ENCODE peak calls at places on chromosomes 3 and 15, in nine cellular contexts. V is aorta, Q is endothelial cell of umbilical vein, B is tibial artery, D is astrocyte, C is uterus, E is heart left ventricle, M is cardiac muscle cell, I is HCT116. T is an unnamed sample.

GRCh38 chr3:194132465-194133358 is 3.2 kb upstream of the HES1 start:
- DNase-seq in V (no peak), Q (no peak), B (no peak), D (no peak), C (no peak), E (no peak), M (no peak), I (no peak), T (peak; percentile 56)

GRCh38 chr3:159829056-159829995 is 159.3 kb upstream of the IL12A start:
- DNase-seq in V (peak; percentile 58), Q (peak; percentile 85), B (peak; percentile 62), D (no peak), C (no peak), E (no peak), M (no peak), I (peak; percentile 65), T (peak; percentile 87)

GRCh38 chr3:83928903-83929302 is 1029.9 kb upstream of the CADM2 start:
- DNase-seq in V (no peak), Q (no peak), B (no peak), D (no peak), C (no peak), E (no peak), M (no peak), I (no peak), T (no peak)

GRCh38 chr15:28873006-28873405 is 12.8 kb upstream of the APBA2 start:
- DNase-seq in V (no peak), Q (no peak), B (no peak), D (no peak), C (no peak), E (no peak), M (no peak), I (no peak), T (no peak)

GRCh38 chr15:51864408-51865056 is 35.1 kb downstream of the TMOD3 start:
- DNase-seq in V (no peak), Q (no peak), B (no peak), D (peak; percentile 46), C (no peak), E (no peak), M (no peak), I (peak; percentile 90), T (no peak)

GRCh38 chr15:69156726-69157381 is 3.6 kb upstream of the GLCE start:
- DNase-seq in V (no peak), Q (no peak), B (no peak), D (no peak), C (no peak), E (no peak), M (peak; percentile 3), I (no peak), T (no peak)

GRCh38 chr15:80183291-80183690 is 30.5 kb downstream of the FAH start:
- DNase-seq in V (no peak), Q (no peak), B (no peak), D (no peak), C (no peak), E (no peak), M (no peak), I (no peak), T (no peak)

GRCh38 chr3:172034786-172035685 is 4.3 kb upstream of the FNDC3B start:
- DNase-seq in V (no peak), Q (no peak), B (no peak), D (no peak), C (no peak), E (no peak), M (no peak), I (peak; percentile 37), T (peak; percentile 68)

GRCh38 chr3:186839874-186840641 is 2.5 kb upstream of the ADIPOQ start:
- DNase-seq in V (peak; percentile 82), Q (no peak), B (peak; percentile 55), D (peak; percentile 78), C (no peak), E (no peak), M (no peak), I (no peak), T (no peak)

GRCh38 chr3:42190701-42191442 is 75.1 kb downstream of the CCK start:
- DNase-seq in V (peak; percentile 68), Q (peak; percentile 77), B (peak; percentile 65), D (peak; percentile 10), C (peak; percentile 35), E (no peak), M (peak; percentile 75), I (peak; percentile 41), T (peak; percentile 75)

GRCh38 chr3:18070231-18070630 is 327.8 kb upstream of the TBC1D5 start:
- DNase-seq in V (no peak), Q (no peak), B (no peak), D (no peak), C (no peak), E (no peak), M (no peak), I (no peak), T (no peak)

DNA sequence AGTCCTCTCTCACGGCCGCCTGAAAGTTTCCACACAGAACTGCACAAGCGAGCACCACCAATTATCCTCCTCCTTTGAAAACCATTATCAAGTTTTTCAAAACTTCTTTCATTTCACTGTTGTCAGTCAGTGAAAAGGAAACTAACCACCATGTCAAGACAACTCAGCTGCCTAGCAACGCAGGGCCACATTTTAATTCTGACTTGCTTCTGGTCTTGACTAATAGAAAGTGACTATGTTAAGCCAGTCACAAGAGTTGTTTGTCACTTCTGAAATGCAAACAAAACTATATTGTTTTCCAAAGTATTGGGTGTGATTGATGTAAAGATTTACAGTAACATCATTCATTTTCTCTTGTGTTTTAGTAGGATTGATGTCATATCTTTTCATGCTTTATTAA is 612.8 kb upstream of the AGTR1 start:
- DNase-seq in V (no peak), Q (no peak), B (no peak), D (no peak), C (no peak), E (no peak), M (no peak), I (no peak), T (no peak)
- H3K27ac ChIP-seq in V (no peak overlapping the region), Q (no peak overlapping the region), B (no peak overlapping the region), D (no peak overlapping the region), C (no peak overlapping the region), E (no peak overlapping the region), M (no peak overlapping the region), I (no peak overlapping the region), T (no peak overlapping the region)

DNA sequence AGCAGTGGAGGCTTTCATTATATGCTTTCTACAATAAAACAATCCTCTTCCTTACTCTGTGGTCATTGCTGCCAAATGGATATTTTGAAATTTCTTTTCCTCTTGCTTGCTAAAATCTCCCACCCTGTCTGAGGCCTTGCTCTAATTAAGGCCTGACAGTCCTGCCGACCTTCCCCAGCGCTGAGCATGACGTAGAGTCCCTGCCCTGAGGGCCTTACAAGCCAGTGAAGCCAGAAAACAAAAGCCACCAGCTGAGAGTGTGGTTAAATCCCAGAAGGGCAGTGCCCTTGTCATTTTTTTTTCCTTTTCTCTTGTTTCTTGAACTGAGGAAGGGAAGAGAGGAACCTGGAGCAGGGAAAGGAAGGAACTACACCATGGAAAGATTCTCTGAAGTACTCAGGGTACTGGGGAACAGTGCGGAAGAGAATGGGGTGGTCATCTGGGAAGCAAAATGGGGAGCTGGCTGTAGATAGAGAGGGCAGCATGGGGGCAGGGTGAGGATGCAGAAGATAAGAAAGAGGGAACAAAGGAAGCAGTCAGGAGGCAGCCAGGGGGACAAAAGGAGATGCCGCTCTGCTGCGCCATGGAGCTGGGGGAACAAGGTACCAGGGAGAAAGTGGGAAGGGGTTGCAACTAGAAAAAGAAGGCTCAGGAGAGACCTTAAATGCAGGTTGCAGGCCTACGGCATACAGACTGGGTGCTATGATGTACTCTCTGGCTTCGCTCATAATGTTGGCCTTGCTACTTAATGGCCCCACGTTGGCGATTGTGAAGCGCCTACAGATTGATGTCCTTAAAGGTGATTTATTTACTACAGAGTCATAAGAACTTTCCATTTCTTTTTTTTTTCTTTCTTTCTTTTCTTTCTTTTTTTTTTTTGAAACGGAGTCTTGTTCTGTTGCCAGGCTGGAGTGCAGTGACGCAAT is 25.1 kb downstream of the ZBTB38 start:
- DNase-seq in V (no peak), Q (no peak), B (no peak), D (no peak), C (peak; percentile 59), E (no peak), M (no peak), I (no peak), T (no peak)
- H3K27ac ChIP-seq in V (no peak overlapping the region), Q (no peak overlapping the region), B (peak overlapping the region; percentile 26), D (no peak overlapping the region), C (peak overlapping the region; percentile 70), E (no peak overlapping the region), M (peak overlapping the region; percentile 37), I (no peak overlapping the region), T (peak overlapping the region; percentile 65)

GRCh38 chr15:56969265-56969895 is 50.9 kb downstream of the TCF12 start:
- DNase-seq in V (no peak), Q (no peak), B (no peak), D (no peak), C (no peak), E (no peak), M (no peak), I (no peak), T (peak; percentile 52)
- H3K27ac ChIP-seq in V (no peak overlapping the region), Q (no peak overlapping the region), B (no peak overlapping the region), D (no peak overlapping the region), C (no peak overlapping the region), E (no peak overlapping the region), M (peak overlapping the region; percentile 58), I (no peak overlapping the region), T (peak overlapping the region; percentile 38)

GRCh38 chr3:30282052-30282708 is 324.2 kb upstream of the TGFBR2 start:
- DNase-seq in V (no peak), Q (peak; percentile 78), B (no peak), D (peak; percentile 99), C (no peak), E (no peak), M (no peak), I (peak; percentile 91), T (no peak)
- H3K27ac ChIP-seq in V (no peak overlapping the region), Q (peak overlapping the region; percentile 76), B (no peak overlapping the region), D (peak overlapping the region; percentile 82), C (peak overlapping the region; percentile 37), E (no peak overlapping the region), M (no peak overlapping the region), I (peak overlapping the region; percentile 58), T (no peak overlapping the region)

T was measured in small intestine.